ENCODE peak calls at places on chromosomes 7 and 10, in eight cellular contexts. K, M, O, H, S, Q, E and G are unnamed samples.

GRCh38 chr7:42878303-42878702 is 33.6 kb downstream of the C7orf25 start:
- DNase-seq in K (no peak), M (no peak), O (no peak), H (no peak), S (no peak), Q (no peak), E (no peak), G (no peak)

GRCh38 chr7:97024209-97025129 is at the start of gene DLX5:
- DNase-seq in K (no peak), M (peak; percentile 73), O (no peak), H (no peak), S (no peak), Q (no peak), E (no peak), G (peak; percentile 27)

GRCh38 chr10:13238271-13239077 is 4.3 kb upstream of the UCMA start:
- DNase-seq in K (no peak), M (no peak), O (no peak), H (no peak), S (no peak), Q (no peak), E (no peak), G (no peak)

GRCh38 chr7:22574756-22575517 is 74.9 kb upstream of the STEAP1B start:
- DNase-seq in K (no peak), M (no peak), O (no peak), H (no peak), S (no peak), Q (no peak), E (no peak), G (peak; percentile 31)

GRCh38 chr10:24708081-24708480 is 15.6 kb downstream of the ARHGAP21 start:
- DNase-seq in K (no peak), M (no peak), O (no peak), H (no peak), S (no peak), Q (no peak), E (no peak), G (no peak)

GRCh38 chr7:106110238-106110560 is 1.9 kb downstream of the SYPL1 start:
- DNase-seq in K (no peak), M (no peak), O (no peak), H (no peak), S (no peak), Q (no peak), E (peak; percentile 14), G (no peak)

GRCh38 chr7:192035-192649 is at the start of gene FAM20C:
- DNase-seq in K (peak; percentile 87), M (peak; percentile 94), O (peak; percentile 55), H (peak; percentile 89), S (peak; percentile 89), Q (peak; percentile 87), E (peak; percentile 83), G (peak; percentile 85)

GRCh38 chr10:69474688-69475432 is 23.6 kb downstream of the TSPAN15 start:
- DNase-seq in K (peak; percentile 27), M (peak; percentile 67), O (no peak), H (peak; percentile 56), S (no peak), Q (peak; percentile 97), E (peak; percentile 67), G (peak; percentile 98)

GRCh38 chr10:28991738-28992270 is 297.1 kb upstream of the LYZL1 start:
- DNase-seq in K (peak; percentile 40), M (peak; percentile 69), O (no peak), H (peak; percentile 42), S (peak; percentile 24), Q (peak; percentile 45), E (peak; percentile 73), G (peak; percentile 47)

GRCh38 chr7:110317699-110318265 is 773.1 kb upstream of the LRRN3 start:
- DNase-seq in K (no peak), M (no peak), O (peak; percentile 13), H (no peak), S (no peak), Q (peak; percentile 72), E (peak; percentile 42), G (peak; percentile 7)

GRCh38 chr7:38448076-38448475 is 174.6 kb upstream of the TARP start:
- DNase-seq in K (no peak), M (no peak), O (peak; percentile 51), H (no peak), S (no peak), Q (peak; percentile 1), E (peak; percentile 23), G (peak; percentile 1)

GRCh38 chr10:11610855-11611247 is 599 bp downstream of the USP6NL start:
- DNase-seq in K (peak; percentile 28), M (peak; percentile 47), O (no peak), H (peak; percentile 43), S (peak; percentile 35), Q (peak; percentile 58), E (peak; percentile 52), G (peak; percentile 52)

GRCh38 chr10:16016688-16017087 is 156.4 kb upstream of the MINDY3 start:
- DNase-seq in K (no peak), M (no peak), O (no peak), H (no peak), S (no peak), Q (no peak), E (no peak), G (no peak)
- H3K4me3 ChIP-seq in K (no peak overlapping the region), M (no peak overlapping the region), O (no peak overlapping the region), H (no peak overlapping the region), S (no peak overlapping the region), Q (no peak overlapping the region), E (no peak overlapping the region), G (no peak overlapping the region)

GRCh38 chr7:74360008-74360407 is 70.8 kb downstream of the CLIP2 start:
- DNase-seq in K (no peak), M (no peak), O (no peak), H (no peak), S (no peak), Q (no peak), E (no peak), G (no peak)
- H3K4me3 ChIP-seq in K (no peak overlapping the region), M (no peak overlapping the region), O (no peak overlapping the region), H (no peak overlapping the region), S (no peak overlapping the region), Q (no peak overlapping the region), E (no peak overlapping the region), G (no peak overlapping the region)

DNA sequence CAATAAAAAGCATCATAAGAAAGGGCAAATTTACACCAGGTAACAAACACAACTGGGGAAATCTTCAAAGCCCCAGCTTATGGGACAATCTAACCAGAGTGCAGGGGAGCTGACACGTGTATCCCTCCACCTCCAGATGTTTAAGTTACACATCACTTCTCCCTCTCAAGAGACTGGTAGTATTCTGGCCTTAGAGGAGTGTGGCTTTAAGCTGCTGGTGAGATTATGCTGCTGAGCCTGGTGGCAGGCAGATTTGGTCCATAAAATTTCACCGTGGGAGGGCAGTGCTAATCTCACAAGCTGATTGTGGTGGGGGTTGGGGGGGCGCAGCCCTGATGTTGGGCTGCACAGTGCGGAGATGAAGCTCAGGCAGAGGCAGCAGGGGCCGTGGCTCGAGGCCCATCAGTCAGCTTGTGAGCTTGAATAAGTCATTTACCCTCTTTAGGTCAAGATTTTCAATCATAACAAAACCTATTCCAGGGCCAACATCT is 431.0 kb upstream of the GALNT17 start:
- DNase-seq in K (no peak), M (no peak), O (no peak), H (no peak), S (no peak), Q (no peak), E (no peak), G (no peak)
- H3K4me3 ChIP-seq in K (no peak overlapping the region), M (no peak overlapping the region), O (no peak overlapping the region), H (no peak overlapping the region), S (no peak overlapping the region), Q (no peak overlapping the region), E (no peak overlapping the region), G (no peak overlapping the region)

GRCh38 chr10:99929360-99929759 is 80.4 kb downstream of the DNMBP start:
- DNase-seq in K (peak; percentile 24), M (no peak), O (no peak), H (no peak), S (no peak), Q (no peak), E (no peak), G (no peak)
- H3K4me3 ChIP-seq in K (peak overlapping the region; percentile 0), M (peak overlapping the region; percentile 46), O (no peak overlapping the region), H (no peak overlapping the region), S (no peak overlapping the region), Q (no peak overlapping the region), E (no peak overlapping the region), G (no peak overlapping the region)